ENCODE peak calls at places on chromosomes 12 and 14, in nine cellular contexts. C is HTR-8/SVneo; T is occipital lobe; X is progenitor cell of endocrine pancreas; K is right cardiac atrium; Z is LoVo; S is CD8-positive, alpha-beta T cell; Q is left lung; H is T-helper 2 cell. U is an unnamed sample.
A peak's percentile ranks its signal among the peaks of the same experiment; 100 is the strongest.

GRCh38 chr14:53209370-53209769 is 56.2 kb upstream of the DDHD1 start:
- DNase-seq in C (no peak), T (no peak), X (no peak), K (no peak), Z (no peak), S (no peak), Q (no peak), H (no peak), U (no peak)

GRCh38 chr12:89151536-89151935 is 200.8 kb downstream of the DUSP6 start:
- DNase-seq in C (no peak), T (no peak), X (no peak), K (no peak), Z (no peak), S (no peak), Q (no peak), H (no peak), U (no peak)

GRCh38 chr12:22627351-22627750 is 2.4 kb downstream of the ETNK1 start:
- DNase-seq in C (no peak), T (no peak), X (no peak), K (no peak), Z (no peak), S (no peak), Q (no peak), H (no peak), U (no peak)

GRCh38 chr14:35335388-35336092 is 43.4 kb downstream of the PSMA6 start:
- DNase-seq in C (no peak), T (no peak), X (no peak), K (peak; percentile 61), Z (peak; percentile 92), S (no peak), Q (peak; percentile 82), H (no peak), U (no peak)

GRCh38 chr14:66476964-66477363 is 9.2 kb upstream of the CCDC196 start:
- DNase-seq in C (peak; percentile 34), T (no peak), X (no peak), K (no peak), Z (no peak), S (no peak), Q (no peak), H (no peak), U (no peak)

GRCh38 chr12:11757531-11757930 is 108.1 kb downstream of the ETV6 start:
- DNase-seq in C (no peak), T (no peak), X (no peak), K (no peak), Z (no peak), S (no peak), Q (no peak), H (no peak), U (no peak)

GRCh38 chr14:100900837-100901390 is 2.6 kb downstream of the RTL1 start:
- DNase-seq in C (no peak), T (no peak), X (peak; percentile 52), K (no peak), Z (no peak), S (no peak), Q (no peak), H (no peak), U (no peak)

GRCh38 chr14:75577724-75578098 is 709 bp upstream of the FLVCR2 start:
- DNase-seq in C (peak; percentile 98), T (peak; percentile 40), X (peak; percentile 62), K (peak; percentile 90), Z (peak; percentile 84), S (peak; percentile 69), Q (peak; percentile 92), H (peak; percentile 50), U (peak; percentile 76)

GRCh38 chr12:119206348-119207075 is 27.8 kb downstream of the HSPB8 start:
- DNase-seq in C (no peak), T (no peak), X (no peak), K (no peak), Z (no peak), S (no peak), Q (no peak), H (no peak), U (no peak)

GRCh38 chr12:118061011-118061875 is at the start of gene WSB2:
- DNase-seq in C (peak; percentile 55), T (peak; percentile 73), X (peak; percentile 20), K (peak; percentile 85), Z (peak; percentile 46), S (peak; percentile 46), Q (peak; percentile 93), H (peak; percentile 29), U (peak; percentile 88)

GRCh38 chr14:51581017-51581881 is 70.5 kb upstream of the FRMD6 start:
- DNase-seq in C (peak; percentile 23), T (no peak), X (no peak), K (no peak), Z (peak; percentile 49), S (no peak), Q (no peak), H (no peak), U (no peak)

GRCh38 chr12:19744760-19745218 is 305.5 kb downstream of the AEBP2 start:
- DNase-seq in C (no peak), T (no peak), X (no peak), K (no peak), Z (peak; percentile 47), S (no peak), Q (no peak), H (no peak), U (no peak)

GRCh38 chr12:116213014-116213413 is 64.5 kb downstream of the MED13L start:
- DNase-seq in C (no peak), T (no peak), X (no peak), K (no peak), Z (no peak), S (no peak), Q (no peak), H (no peak), U (no peak)

GRCh38 chr14:99274346-99275221 is 2.6 kb upstream of the BCL11B start:
- DNase-seq in C (peak; percentile 80), T (no peak), X (peak; percentile 80), K (peak; percentile 57), Z (peak; percentile 80), S (peak; percentile 60), Q (peak; percentile 84), H (no peak), U (peak; percentile 66)

GRCh38 chr14:62079035-62079434 is 316.8 kb downstream of the SNAPC1 start:
- DNase-seq in C (no peak), T (no peak), X (no peak), K (no peak), Z (no peak), S (no peak), Q (no peak), H (no peak), U (no peak)

GRCh38 chr12:63382930-63383329 is 231.9 kb upstream of the AVPR1A start:
- DNase-seq in C (no peak), T (no peak), X (no peak), K (no peak), Z (no peak), S (no peak), Q (no peak), H (no peak), U (no peak)

GRCh38 chr12:108804361-108804949 is 52.9 kb downstream of the SSH1 start:
- DNase-seq in C (no peak), T (no peak), X (no peak), K (peak; percentile 81), Z (no peak), S (no peak), Q (no peak), H (no peak), U (peak; percentile 26)

GRCh38 chr14:31229009-31229408 is 21.4 kb upstream of the HECTD1 start:
- DNase-seq in C (no peak), T (no peak), X (no peak), K (no peak), Z (no peak), S (no peak), Q (no peak), H (no peak), U (no peak)

GRCh38 chr12:66514581-66514980 is 164.3 kb downstream of the GRIP1 start:
- DNase-seq in C (peak; percentile 10), T (no peak), X (no peak), K (no peak), Z (no peak), S (no peak), Q (no peak), H (no peak), U (no peak)

GRCh38 chr12:91918431-91918830 is 227.2 kb downstream of the BTG1 start:
- DNase-seq in C (no peak), T (no peak), X (no peak), K (no peak), Z (no peak), S (no peak), Q (no peak), H (no peak), U (peak; percentile 81)

GRCh38 chr12:95083938-95084337 is 10.5 kb upstream of the NR2C1 start:
- DNase-seq in C (peak; percentile 44), T (no peak), X (no peak), K (no peak), Z (peak; percentile 35), S (no peak), Q (no peak), H (no peak), U (no peak)

GRCh38 chr12:122834921-122835692 is at the start of gene HIP1R:
- DNase-seq in C (no peak), T (no peak), X (peak; percentile 36), K (no peak), Z (peak; percentile 79), S (peak; percentile 67), Q (peak; percentile 89), H (peak; percentile 47), U (no peak)

GRCh38 chr12:4250691-4251090 is 22.9 kb upstream of the CCND2 start:
- DNase-seq in C (no peak), T (no peak), X (no peak), K (no peak), Z (no peak), S (no peak), Q (no peak), H (no peak), U (no peak)

GRCh38 chr14:90620540-90621204 is 195.6 kb downstream of the TTC7B start:
- DNase-seq in C (no peak), T (no peak), X (no peak), K (no peak), Z (no peak), S (no peak), Q (no peak), H (no peak), U (no peak)

GRCh38 chr12:125071456-125071855 is 6.2 kb downstream of the AACS start:
- DNase-seq in C (no peak), T (peak; percentile 49), X (no peak), K (no peak), Z (no peak), S (no peak), Q (no peak), H (no peak), U (peak; percentile 86)

GRCh38 chr12:124537525-124538193 is 29.8 kb downstream of the NCOR2 start:
- DNase-seq in C (no peak), T (peak; percentile 49), X (no peak), K (peak; percentile 48), Z (no peak), S (no peak), Q (peak; percentile 89), H (no peak), U (peak; percentile 68)

GRCh38 chr12:52561880-52562449 is 9.0 kb upstream of the KRT71 start:
- DNase-seq in C (no peak), T (no peak), X (no peak), K (no peak), Z (peak; percentile 48), S (no peak), Q (no peak), H (no peak), U (no peak)

GRCh38 chr14:31510222-31510621 is 22.4 kb upstream of the GPR33 start:
- DNase-seq in C (peak; percentile 49), T (no peak), X (no peak), K (no peak), Z (peak; percentile 49), S (no peak), Q (no peak), H (no peak), U (no peak)